ENCODE peak calls at places on chromosomes 1 and 21, in six cellular contexts. T is A549, O is K562, N is GM12878, E is endothelial cell of umbilical vein, Q is HepG2. C is an unnamed sample.

GRCh38 chr1:201307239-201307638 is 23.9 kb downstream of the PKP1 start:
- DNase-seq in T (no peak), O (no peak), N (no peak), E (no peak), Q (no peak), C (no peak)

GRCh38 chr1:76868154-76868882 is 1.0 kb downstream of the ST6GALNAC5 start:
- DNase-seq in T (peak; percentile 14), O (no peak), N (no peak), E (peak; percentile 37), Q (no peak), C (no peak)

GRCh38 chr1:67700692-67701410 is 15.8 kb downstream of the GADD45A start:
- DNase-seq in T (peak; percentile 79), O (peak; percentile 93), N (no peak), E (peak; percentile 88), Q (peak; percentile 98), C (no peak)

GRCh38 chr1:156487862-156488261 is 12.7 kb downstream of the MEF2D start:
- DNase-seq in T (no peak), O (no peak), N (no peak), E (no peak), Q (no peak), C (no peak)

GRCh38 chr1:13930151-13930550 is 230.2 kb downstream of the PRDM2 start:
- DNase-seq in T (peak; percentile 22), O (peak; percentile 49), N (no peak), E (no peak), Q (peak; percentile 9), C (peak; percentile 25)

GRCh38 chr1:53314606-53315005 is 13.3 kb downstream of the LRP8 start:
- DNase-seq in T (no peak), O (no peak), N (no peak), E (no peak), Q (no peak), C (no peak)

GRCh38 chr1:2961661-2962060 is 59.6 kb upstream of the ACTRT2 start:
- DNase-seq in T (no peak), O (no peak), N (no peak), E (no peak), Q (no peak), C (no peak)

GRCh38 chr1:78225153-78225552 is 179.4 kb downstream of the GIPC2 start:
- DNase-seq in T (no peak), O (no peak), N (no peak), E (no peak), Q (no peak), C (no peak)

GRCh38 chr1:25169168-25169567 is 63.1 kb downstream of the SYF2 start:
- DNase-seq in T (no peak), O (no peak), N (no peak), E (no peak), Q (no peak), C (no peak)

GRCh38 chr1:68081775-68082283 is 31.4 kb upstream of the DIRAS3 start:
- DNase-seq in T (no peak), O (no peak), N (no peak), E (no peak), Q (no peak), C (no peak)

GRCh38 chr1:155127672-155128468 is at the start of gene EFNA1:
- DNase-seq in T (peak; percentile 59), O (peak; percentile 76), N (no peak), E (peak; percentile 72), Q (peak; percentile 59), C (peak; percentile 47)

GRCh38 chr1:163410073-163410522 is 88.3 kb downstream of the NUF2 start:
- DNase-seq in T (peak; percentile 64), O (peak; percentile 72), N (no peak), E (peak; percentile 66), Q (peak; percentile 51), C (peak; percentile 62)

GRCh38 chr1:177511036-177511435 is 340.3 kb downstream of the BRINP2 start:
- DNase-seq in T (no peak), O (no peak), N (no peak), E (peak; percentile 8), Q (no peak), C (no peak)

GRCh38 chr1:101135526-101135925 is 101.3 kb upstream of the S1PR1 start:
- DNase-seq in T (no peak), O (no peak), N (no peak), E (no peak), Q (no peak), C (no peak)

GRCh38 chr21:45974073-45975016 is 7.2 kb upstream of the COL6A1 start:
- DNase-seq in T (no peak), O (peak; percentile 42), N (no peak), E (peak; percentile 42), Q (no peak), C (peak; percentile 53)

GRCh38 chr1:43868741-43869067 is 64.9 kb upstream of the ARTN start:
- DNase-seq in T (no peak), O (no peak), N (no peak), E (peak; percentile 11), Q (no peak), C (no peak)

GRCh38 chr1:66521736-66522365 is 12.1 kb upstream of the SGIP1 start:
- DNase-seq in T (peak; percentile 30), O (no peak), N (no peak), E (peak; percentile 31), Q (no peak), C (peak; percentile 11)

DNA sequence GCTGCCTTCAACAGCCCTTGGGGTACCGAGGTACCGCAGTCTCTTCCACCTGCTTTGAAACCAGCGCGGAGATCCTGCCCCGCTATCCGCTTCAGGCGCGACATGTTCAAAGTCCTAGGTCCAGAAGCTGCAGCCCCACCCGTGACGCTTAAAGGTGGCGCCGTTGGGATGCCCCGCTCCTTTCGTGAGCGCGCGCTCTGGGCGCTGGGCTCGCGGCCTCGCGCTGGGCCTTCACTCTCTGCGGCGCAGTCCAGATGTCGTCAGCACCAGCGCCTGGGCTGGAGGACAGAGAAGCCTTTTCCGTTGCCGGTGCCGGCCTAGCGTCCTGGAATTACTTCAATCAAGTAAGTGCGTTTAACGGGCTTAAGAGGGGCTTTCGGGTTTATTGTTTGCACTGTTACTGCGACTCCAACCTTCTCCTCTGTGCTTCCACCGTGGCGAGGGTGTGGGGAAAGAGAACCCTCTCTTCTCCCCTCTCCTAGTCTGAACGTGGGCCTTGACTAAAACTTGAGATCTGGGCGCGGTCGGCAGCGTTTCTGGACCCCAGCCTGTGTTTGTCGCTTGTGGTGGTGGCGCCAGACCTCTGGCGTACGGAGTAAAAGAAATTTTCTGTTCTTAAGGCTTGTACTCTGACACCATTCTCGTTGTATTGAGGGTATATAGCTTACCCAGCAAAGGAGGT is at the start of gene LRRC40:
- DNase-seq in T (peak; percentile 93), O (peak; percentile 98), N (peak; percentile 84), E (peak; percentile 99), Q (peak; percentile 94), C (peak; percentile 96)
- TF ChIP-seq POLR2A in T (peak; percentile 57), O (peak; percentile 92), N (peak; percentile 82), E (peak; percentile 77), Q (peak; percentile 88), C (peak; percentile 67)

DNA sequence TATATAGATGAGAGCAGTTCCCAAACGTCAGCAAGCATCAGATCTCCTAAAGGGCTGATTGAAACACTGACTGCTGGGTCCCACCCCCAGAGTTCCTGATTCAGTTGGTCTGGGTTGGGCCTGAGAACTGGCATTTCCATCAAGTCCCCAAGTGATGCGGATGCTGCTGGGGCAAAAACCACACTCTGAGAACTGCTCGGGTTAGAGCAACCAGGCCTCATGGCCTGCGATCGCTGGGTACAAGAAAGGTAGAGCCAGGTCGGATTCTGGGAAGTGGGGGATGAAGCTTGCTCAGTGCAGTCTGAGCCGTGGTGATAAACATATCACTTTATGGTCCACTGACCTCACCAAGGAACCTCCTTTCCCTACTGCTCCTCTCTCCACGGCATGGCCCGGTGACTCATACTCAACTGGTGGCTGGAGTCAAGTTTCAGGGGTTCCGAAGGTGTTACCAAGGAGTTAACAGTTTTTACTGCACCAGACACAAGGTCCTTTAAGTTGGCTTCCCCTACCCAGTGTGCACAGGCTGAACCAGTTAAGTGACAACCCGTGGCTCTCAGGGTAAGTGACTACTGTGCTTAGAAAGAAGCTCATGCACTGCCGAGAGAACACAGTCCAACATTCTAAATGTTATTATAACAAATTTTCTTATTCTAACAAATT is 153.5 kb downstream of the TGFBR3 start:
- DNase-seq in T (peak; percentile 47), O (peak; percentile 98), N (no peak), E (peak; percentile 32), Q (no peak), C (no peak)
- TF ChIP-seq MYC in T (no peak), O (peak; percentile 94), N (no peak), E (no peak), Q (no peak), C (no peak)

GRCh38 chr1:186234976-186235686 is 139.9 kb downstream of the TPR start:
- DNase-seq in T (no peak), O (no peak), N (no peak), E (no peak), Q (no peak), C (no peak)
- TF ChIP-seq MAX in T (no peak), O (no peak), N (no peak), E (no peak), Q (no peak), C (no peak)

GRCh38 chr1:17043676-17044075 is 10.2 kb downstream of the SDHB start:
- DNase-seq in T (no peak), O (no peak), N (no peak), E (no peak), Q (no peak), C (no peak)
- TF ChIP-seq POLR2A in T (no peak), O (no peak), N (no peak), E (no peak), Q (no peak), C (no peak)

GRCh38 chr1:219703240-219703639 is 90.3 kb upstream of the ZC3H11B start:
- DNase-seq in T (no peak), O (no peak), N (no peak), E (no peak), Q (no peak), C (no peak)

GRCh38 chr1:219701453-219701852 is 88.5 kb upstream of the ZC3H11B start:
- DNase-seq in T (no peak), O (no peak), N (no peak), E (no peak), Q (no peak), C (no peak)

GRCh38 chr1:219697667-219698066 is 84.8 kb upstream of the ZC3H11B start:
- DNase-seq in T (no peak), O (no peak), N (no peak), E (no peak), Q (no peak), C (no peak)

GRCh38 chr1:219702551-219703215 is 89.8 kb upstream of the ZC3H11B start:
- DNase-seq in T (no peak), O (no peak), N (no peak), E (no peak), Q (no peak), C (no peak)

DNA sequence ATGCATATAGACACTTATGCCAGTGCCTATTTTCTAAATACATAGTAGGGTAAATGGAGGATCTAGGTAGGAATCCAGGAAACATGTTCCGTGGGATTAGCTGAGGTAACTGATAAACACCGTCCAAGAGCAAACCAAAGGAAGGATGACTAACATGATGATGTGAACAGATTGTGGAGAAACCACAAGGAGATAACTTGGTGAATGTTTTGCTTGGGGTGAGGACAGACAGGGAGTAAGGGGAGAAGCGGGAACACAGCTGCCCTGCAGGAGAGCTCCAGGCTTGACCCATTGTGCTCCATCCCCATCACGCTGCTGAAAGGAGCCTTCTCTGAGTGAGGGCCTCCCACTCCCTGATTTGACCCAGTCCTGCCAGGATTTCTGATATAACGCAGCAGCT is 87.0 kb upstream of the ZC3H11B start:
- DNase-seq in T (no peak), O (peak; percentile 24), N (no peak), E (no peak), Q (no peak), C (no peak)
- TF ChIP-seq MYC in T (no peak), O (no peak), N (no peak), E (no peak), Q (no peak), C (no peak)

GRCh38 chr1:93616996-93617669 is 64.5 kb downstream of the BCAR3 start:
- DNase-seq in T (peak; percentile 51), O (no peak), N (no peak), E (peak; percentile 77), Q (peak; percentile 46), C (no peak)
- TF ChIP-seq MAX in T (no peak), O (no peak), N (no peak), E (peak; percentile 46), Q (no peak), C (no peak)